ENCODE peak calls at places on chromosomes 13 and 19, in seven cellular contexts. Q is HCT116, A is H1, S is SK-N-SH, U is GM12878, K is HepG2, R is K562. N is an unnamed sample.

GRCh38 chr13:45674908-45675307 is 27.2 kb upstream of the CBY2 start:
- DNase-seq in Q (no peak), A (no peak), S (peak; percentile 24), U (no peak), K (no peak), R (no peak), N (no peak)

GRCh38 chr13:22049384-22049783 is 378.5 kb downstream of the FGF9 start:
- DNase-seq in Q (no peak), A (no peak), S (no peak), U (no peak), K (no peak), R (no peak), N (no peak)

GRCh38 chr13:66405908-66406802 is 824.0 kb downstream of the PCDH9 start:
- DNase-seq in Q (no peak), A (no peak), S (no peak), U (no peak), K (no peak), R (no peak), N (peak; percentile 38)

GRCh38 chr13:41842029-41842428 is 118.9 kb downstream of the VWA8 start:
- DNase-seq in Q (no peak), A (no peak), S (no peak), U (no peak), K (no peak), R (no peak), N (no peak)

GRCh38 chr19:40578442-40578908 is 1.8 kb downstream of the SHKBP1 start:
- DNase-seq in Q (no peak), A (peak; percentile 75), S (peak; percentile 60), U (no peak), K (no peak), R (peak; percentile 77), N (no peak)

GRCh38 chr19:58519355-58520256 is at the start of gene ZBTB45:
- DNase-seq in Q (peak; percentile 94), A (peak; percentile 96), S (peak; percentile 93), U (peak; percentile 92), K (peak; percentile 90), R (peak; percentile 92), N (peak; percentile 95)

GRCh38 chr13:73059460-73060250 is 850 bp downstream of the KLF5 start:
- DNase-seq in Q (no peak), A (no peak), S (no peak), U (no peak), K (peak; percentile 52), R (peak; percentile 34), N (no peak)

GRCh38 chr19:2949939-2950285 is 5.1 kb upstream of the ZNF77 start:
- DNase-seq in Q (no peak), A (no peak), S (peak; percentile 72), U (no peak), K (peak; percentile 62), R (peak; percentile 76), N (no peak)

GRCh38 chr13:71758823-71759222 is 108.2 kb downstream of the DACH1 start:
- DNase-seq in Q (no peak), A (no peak), S (peak; percentile 11), U (no peak), K (no peak), R (no peak), N (no peak)

GRCh38 chr19:917323-918151 is at the start of gene KISS1R:
- DNase-seq in Q (no peak), A (peak; percentile 91), S (peak; percentile 84), U (no peak), K (peak; percentile 71), R (peak; percentile 60), N (no peak)

GRCh38 chr13:97254809-97255208 is 32.7 kb downstream of the MBNL2 start:
- DNase-seq in Q (peak; percentile 93), A (no peak), S (no peak), U (no peak), K (no peak), R (no peak), N (no peak)

DNA sequence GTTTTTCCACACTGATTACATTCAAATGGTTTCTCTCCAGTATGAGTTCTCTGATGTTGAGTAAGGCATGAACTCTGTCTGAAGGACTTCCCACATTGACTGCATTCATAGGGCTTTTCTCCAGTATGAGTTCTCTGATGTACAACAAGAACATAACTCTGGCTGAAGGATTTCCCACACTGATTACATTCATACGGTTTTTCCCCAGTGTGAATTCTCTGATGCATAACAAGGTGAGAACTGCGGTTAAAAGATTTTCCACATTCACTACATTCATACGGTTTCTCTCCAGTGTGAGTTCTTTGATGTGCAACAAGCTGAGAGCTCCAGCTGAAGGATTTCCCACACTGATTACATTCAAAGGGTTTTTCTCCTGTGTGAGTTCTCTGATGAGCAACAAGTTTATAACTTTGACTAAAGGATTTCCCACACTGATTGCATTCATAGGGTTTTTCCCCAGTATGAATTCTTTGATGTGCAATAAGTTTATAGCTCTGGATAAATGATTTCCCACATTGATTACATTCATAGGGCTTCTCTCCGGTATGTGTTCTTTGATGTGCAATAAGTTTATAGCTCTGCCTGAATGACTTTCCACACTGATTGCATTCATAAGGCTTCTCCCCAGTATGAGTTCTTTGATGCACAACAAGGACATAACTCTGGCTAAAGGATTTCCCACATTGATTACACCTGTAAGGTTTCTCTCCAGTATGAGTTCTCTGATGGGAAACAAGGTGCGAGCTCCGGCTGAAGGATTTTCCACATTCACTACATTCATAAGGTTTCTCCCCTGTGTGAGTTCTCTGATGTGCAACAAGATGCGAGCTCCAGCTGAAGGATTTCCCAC is 23.5 kb downstream of the ZNF180 start:
- DNase-seq in Q (no peak), A (no peak), S (no peak), U (no peak), K (peak; percentile 16), R (no peak), N (no peak)
- H3K4me3 ChIP-seq in Q (no peak overlapping the region), A (no peak overlapping the region), S (no peak overlapping the region), U (no peak overlapping the region), K (no peak overlapping the region), R (no peak overlapping the region), N (no peak overlapping the region)

DNA sequence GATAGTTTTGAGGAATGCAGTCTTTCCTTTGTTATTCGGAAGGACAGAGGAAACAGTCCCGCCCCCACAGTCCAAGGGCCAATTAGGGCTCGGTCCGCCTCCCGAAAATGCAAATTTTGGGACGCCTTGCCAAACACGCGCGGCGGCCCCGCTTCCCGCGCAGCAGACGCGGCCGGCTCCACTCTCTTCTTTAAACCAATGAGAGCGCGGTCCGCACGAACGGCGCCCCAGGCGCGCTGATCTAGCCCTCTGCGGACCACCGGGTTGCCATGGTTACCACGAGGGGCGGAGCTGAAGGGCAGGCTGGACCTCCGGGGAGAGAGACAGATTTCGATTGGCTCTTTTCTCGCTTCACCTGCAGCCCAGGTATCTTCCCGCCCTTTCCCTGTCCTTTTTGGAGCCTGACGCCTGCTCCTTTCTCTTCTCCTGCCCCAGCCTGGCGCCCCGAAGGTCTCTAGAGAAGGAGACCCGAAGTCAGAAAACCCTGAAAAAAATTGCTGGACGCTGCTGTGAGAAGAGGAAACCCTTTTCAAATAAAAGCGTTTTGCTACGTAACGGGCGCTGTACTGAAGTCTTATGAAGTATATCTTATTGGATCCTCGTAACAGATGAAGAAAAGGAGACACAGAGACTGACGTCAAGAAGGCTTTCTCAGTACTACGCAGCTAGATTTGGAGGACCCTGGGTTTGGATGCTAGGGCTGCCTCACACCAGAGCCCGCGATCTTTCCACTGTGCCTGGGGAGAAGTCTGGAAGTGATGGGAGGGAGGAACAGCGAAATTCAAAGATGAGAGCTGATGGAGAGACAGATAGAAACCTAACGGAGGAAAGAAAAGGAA is 2.0 kb downstream of the PTH2 start:
- DNase-seq in Q (no peak), A (peak; percentile 99), S (peak; percentile 95), U (no peak), K (no peak), R (peak; percentile 91), N (no peak)
- TF ChIP-seq SIN3A in Q (no peak), A (no peak), S (no peak), U (no peak), K (no peak), R (no peak), N (no peak)

GRCh38 chr13:40479196-40479845 is 187.1 kb downstream of the FOXO1 start:
- DNase-seq in Q (no peak), A (no peak), S (no peak), U (no peak), K (no peak), R (no peak), N (no peak)

GRCh38 chr13:40478775-40479174 is 187.7 kb downstream of the FOXO1 start:
- DNase-seq in Q (no peak), A (no peak), S (no peak), U (no peak), K (no peak), R (no peak), N (no peak)

GRCh38 chr13:40475617-40476016 is 190.8 kb downstream of the FOXO1 start:
- DNase-seq in Q (no peak), A (no peak), S (no peak), U (no peak), K (no peak), R (no peak), N (no peak)

GRCh38 chr13:40477623-40478608 is 188.5 kb downstream of the FOXO1 start:
- DNase-seq in Q (no peak), A (no peak), S (no peak), U (no peak), K (peak; percentile 75), R (no peak), N (no peak)

DNA sequence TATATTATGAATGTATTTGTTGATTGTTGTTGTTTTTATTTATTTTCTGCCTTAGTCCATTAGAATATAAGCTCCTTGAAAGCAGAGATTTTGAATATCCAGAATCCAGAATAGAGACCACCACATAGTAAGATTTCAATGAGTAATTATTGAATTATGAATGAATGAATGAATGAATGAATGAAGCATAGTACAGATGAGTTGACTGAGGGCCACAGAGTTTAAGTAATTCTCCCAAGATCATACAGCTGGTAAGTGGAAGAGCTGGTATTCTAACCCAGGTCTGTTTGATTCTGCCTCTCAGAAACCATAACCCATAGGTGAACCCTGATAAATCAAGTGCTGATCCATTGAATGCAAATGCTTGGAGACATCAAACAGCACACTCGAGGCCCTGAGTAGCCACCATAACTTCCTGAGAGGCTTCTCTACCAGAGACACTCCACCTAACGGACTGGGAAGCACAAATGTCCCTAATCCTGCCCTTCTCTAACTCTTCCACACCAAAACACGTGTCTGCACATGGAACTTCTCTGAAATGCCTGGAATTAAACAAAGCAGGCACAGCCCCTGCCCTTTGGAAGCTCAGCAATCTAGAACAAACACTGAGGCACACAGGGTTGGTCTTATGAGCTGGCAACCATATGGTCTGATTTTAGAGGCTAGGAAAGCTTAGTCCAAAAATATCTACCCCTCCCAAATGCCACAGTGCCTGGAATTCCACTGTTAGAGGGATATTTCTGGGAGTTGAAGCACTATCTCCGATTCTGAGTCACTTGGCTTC is 190.1 kb downstream of the FOXO1 start:
- DNase-seq in Q (no peak), A (no peak), S (no peak), U (no peak), K (peak; percentile 90), R (no peak), N (no peak)
- TF ChIP-seq POLR2AphosphoS5 in Q (no peak), A (no peak), S (no peak), U (no peak), K (no peak), R (no peak), N (no peak)

DNA sequence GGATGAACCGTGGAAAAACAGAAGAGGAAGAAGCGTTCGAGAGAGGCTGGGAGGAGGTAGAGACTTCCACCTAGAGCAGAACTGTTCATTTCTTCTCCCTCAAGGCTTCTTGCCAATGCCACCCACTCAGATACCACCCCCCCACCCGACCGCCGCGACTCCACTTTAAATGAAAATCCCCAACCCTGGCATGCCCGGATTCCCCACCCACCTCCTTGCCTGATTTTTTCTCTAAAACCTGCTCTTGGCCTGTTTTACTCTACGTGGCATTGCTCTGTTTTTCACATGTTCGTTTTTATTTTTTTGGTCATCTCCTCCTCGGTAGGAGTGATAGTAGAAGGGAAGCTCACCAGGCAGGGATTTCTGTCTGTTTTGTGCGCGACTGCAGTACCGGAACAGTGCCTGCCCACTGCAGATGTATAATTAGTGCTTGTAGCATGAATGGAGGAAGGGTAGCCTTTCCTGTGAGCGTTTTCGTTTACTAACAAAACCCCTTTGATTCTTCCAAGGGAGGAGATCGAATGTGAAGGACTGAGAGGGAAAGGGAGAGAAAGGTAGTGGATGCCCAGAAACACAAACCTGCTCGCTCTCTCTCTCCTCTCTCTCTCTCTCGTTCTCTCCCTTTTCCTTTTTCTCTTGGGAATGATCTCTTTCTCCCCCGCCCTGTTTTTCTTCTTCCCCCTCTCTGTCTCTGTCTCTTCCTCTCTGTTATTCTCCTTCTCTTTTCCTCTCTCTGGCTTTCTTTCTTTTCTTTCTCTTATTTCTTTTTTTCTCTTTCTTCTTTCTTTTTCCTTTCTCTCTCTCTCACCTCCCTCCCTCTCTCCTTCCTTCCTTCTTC is 2.2 kb downstream of the CD70 start:
- DNase-seq in Q (no peak), A (no peak), S (no peak), U (no peak), K (no peak), R (no peak), N (no peak)
- H3K4me3 ChIP-seq in Q (no peak overlapping the region), A (peak overlapping the region; percentile 11), S (no peak overlapping the region), U (peak overlapping the region; percentile 100), K (no peak overlapping the region), R (no peak overlapping the region), N (peak overlapping the region; percentile 44)